ENCODE peak calls at places on chromosomes 16 and 17, in five cellular contexts. One of them, this sample, is unnamed.

GRCh38 chr17:13477180-13477611 is 124.5 kb downstream of the HS3ST3A1 start:
- DNase-seq in pancreas: no peak
- DNase-seq in amniotic epithelial cell: peak
- DNase-seq in NCI-H748 treated with DMSO at 0.1 percent for 48 hours: no peak
- DNase-seq in SW 1271: no peak
- DNase-seq in this sample: no peak

GRCh38 chr17:7119314-7119713 is 4.7 kb upstream of the ASGR2 start:
- DNase-seq in NCI-H748 treated with DMSO at 0.1 percent for 48 hours: no peak
- DNase-seq in pancreas: no peak
- DNase-seq in amniotic epithelial cell: no peak
- DNase-seq in SW 1271: no peak
- DNase-seq in this sample: peak

GRCh38 chr16:181668-182021 is 1.4 kb downstream of the HBQ1 start:
- DNase-seq in pancreas: no peak
- DNase-seq in NCI-H748 treated with DMSO at 0.1 percent for 48 hours: no peak
- DNase-seq in amniotic epithelial cell: no peak
- DNase-seq in SW 1271: no peak
- DNase-seq in this sample: no peak

GRCh38 chr17:40437095-40437732 is 6.0 kb upstream of the IGFBP4 start:
- DNase-seq in SW 1271: no peak
- DNase-seq in NCI-H748 treated with DMSO at 0.1 percent for 48 hours: no peak
- DNase-seq in amniotic epithelial cell: no peak
- DNase-seq in pancreas: no peak
- DNase-seq in this sample: no peak

GRCh38 chr17:79652999-79653643 is 42.3 kb upstream of the RBFOX3 start:
- DNase-seq in pancreas: no peak
- DNase-seq in amniotic epithelial cell: no peak
- DNase-seq in SW 1271: no peak
- DNase-seq in NCI-H748 treated with DMSO at 0.1 percent for 48 hours: no peak
- DNase-seq in this sample: peak

GRCh38 chr17:42920106-42920900 is 19.7 kb downstream of the G6PC1 start:
- DNase-seq in NCI-H748 treated with DMSO at 0.1 percent for 48 hours: peak
- DNase-seq in pancreas: no peak
- DNase-seq in amniotic epithelial cell: no peak
- DNase-seq in SW 1271: no peak
- DNase-seq in this sample: no peak

GRCh38 chr16:21302898-21303528 is 24.9 kb upstream of the CRYM start:
- DNase-seq in SW 1271: peak
- DNase-seq in NCI-H748 treated with DMSO at 0.1 percent for 48 hours: no peak
- DNase-seq in pancreas: no peak
- DNase-seq in amniotic epithelial cell: peak
- DNase-seq in this sample: no peak

GRCh38 chr16:87169509-87169985 is 147.6 kb downstream of the C16orf95 start:
- DNase-seq in SW 1271: no peak
- DNase-seq in pancreas: no peak
- DNase-seq in NCI-H748 treated with DMSO at 0.1 percent for 48 hours: no peak
- DNase-seq in amniotic epithelial cell: no peak
- DNase-seq in this sample: peak

GRCh38 chr16:27773344-27773743 is 223.4 kb downstream of the KATNIP start:
- DNase-seq in SW 1271: no peak
- DNase-seq in NCI-H748 treated with DMSO at 0.1 percent for 48 hours: no peak
- DNase-seq in pancreas: no peak
- DNase-seq in amniotic epithelial cell: no peak
- DNase-seq in this sample: no peak

GRCh38 chr17:47872019-47872650 is 21.2 kb upstream of the SP6 start:
- DNase-seq in pancreas: no peak
- DNase-seq in SW 1271: no peak
- DNase-seq in amniotic epithelial cell: no peak
- DNase-seq in NCI-H748 treated with DMSO at 0.1 percent for 48 hours: no peak
- DNase-seq in this sample: peak

GRCh38 chr17:19714542-19715411 is 1.6 kb downstream of the SLC47A2 start:
- DNase-seq in NCI-H748 treated with DMSO at 0.1 percent for 48 hours: no peak
- DNase-seq in SW 1271: no peak
- DNase-seq in pancreas: peak
- DNase-seq in amniotic epithelial cell: no peak
- DNase-seq in this sample: no peak